ENCODE peak calls at places on chromosomes 4 and X, in ten cellular contexts. R is aorta; Z is neural progenitor cell; S is HT1080; D is osteoblast; E is posterior cingulate gyrus; K is colonic mucosa; Q is T-helper 2 cell; A is GM12865; G is effector memory CD4-positive, alpha-beta T cell. X is an unnamed sample.

GRCh38 chrX:106378616-106379015 is 210.5 kb downstream of the PWWP3B start:
- DNase-seq in D (no peak), S (no peak), R (no peak), Q (no peak), Z (no peak), G (no peak), E (no peak), K (no peak), A (peak), X (no peak)

GRCh38 chr4:141306331-141306730 is 85.6 kb downstream of the ZNF330 start:
- DNase-seq in A (no peak), K (no peak), G (no peak), E (no peak), R (no peak), Q (no peak), S (no peak), D (no peak), Z (no peak), X (no peak)

GRCh38 chr4:188430384-188430783 is 291.1 kb downstream of the TRIML1 start:
- DNase-seq in D (no peak), Q (no peak), S (no peak), Z (no peak), E (no peak), K (no peak), R (no peak), A (no peak), G (no peak), X (no peak)

GRCh38 chrX:397575-397974 is 10.9 kb upstream of the PPP2R3B start:
- DNase-seq in R (no peak), G (no peak), Q (no peak), E (no peak), D (peak), S (no peak), K (no peak), Z (peak), A (no peak), X (no peak)

GRCh38 chr4:24604558-24605214 is 20.3 kb upstream of the DHX15 start:
- DNase-seq in G (no peak), D (no peak), E (no peak), Z (no peak), S (peak), R (no peak), Q (no peak), K (no peak), A (no peak), X (no peak)

GRCh38 chr4:112245383-112245782 is 13.8 kb downstream of the AP1AR start:
- DNase-seq in R (no peak), D (no peak), Z (no peak), Q (no peak), G (no peak), K (no peak), S (no peak), A (no peak), E (no peak), X (no peak)

GRCh38 chr4:153611679-153612078 is 72.4 kb upstream of the TLR2 start:
- DNase-seq in S (no peak), K (no peak), E (no peak), A (no peak), Z (no peak), R (no peak), D (no peak), G (no peak), Q (no peak), X (no peak)

GRCh38 chr4:93184093-93184492 is 644.5 kb upstream of the ATOH1 start:
- DNase-seq in S (no peak), G (no peak), A (no peak), Q (no peak), Z (peak), K (no peak), E (no peak), D (no peak), R (no peak), X (no peak)

GRCh38 chr4:78659665-78660064 is 108.1 kb downstream of the ANXA3 start:
- DNase-seq in K (no peak), E (no peak), D (no peak), Z (no peak), G (no peak), R (no peak), Q (no peak), A (no peak), S (no peak), X (no peak)

GRCh38 chr4:54660591-54660990 is 2.8 kb downstream of the KIT start:
- DNase-seq in R (no peak), Z (no peak), D (no peak), S (no peak), A (no peak), Q (no peak), E (no peak), G (no peak), K (no peak), X (no peak)

GRCh38 chr4:128155231-128155855 is 94.2 kb downstream of the LARP1B start:
- DNase-seq in K (no peak), R (no peak), Z (no peak), A (no peak), Q (no peak), E (no peak), S (no peak), G (no peak), D (no peak), X (no peak)

GRCh38 chr4:73902038-73902637 is 32.9 kb downstream of the CXCL1 start:
- DNase-seq in S (peak), D (no peak), G (no peak), E (no peak), R (no peak), Q (no peak), A (no peak), Z (no peak), K (no peak), X (no peak)

GRCh38 chr4:40283968-40284367 is 51.2 kb upstream of the CHRNA9 start:
- DNase-seq in S (peak), K (no peak), Q (peak), G (peak), E (no peak), D (no peak), Z (no peak), R (no peak), A (peak), X (no peak)

GRCh38 chrX:23662853-23663252 is 4.4 kb upstream of the PRDX4 start:
- DNase-seq in G (no peak), A (peak), Q (no peak), R (no peak), Z (no peak), K (no peak), E (no peak), S (no peak), D (peak), X (no peak)

GRCh38 chr4:159551268-159551667 is 448.4 kb downstream of the RAPGEF2 start:
- DNase-seq in G (no peak), Q (no peak), R (no peak), S (peak), D (no peak), E (no peak), A (no peak), Z (no peak), K (no peak), X (no peak)

X was measured in DMS 273 treated with DMSO at 0.1 percent for 48 hours.